ENCODE peak calls at places on chromosomes 3 and 15, in five cellular contexts. Z is AG04450, V is A549, E is ascending aorta, R is uterus. C is an unnamed sample.
A peak's percentile ranks its signal among the peaks of the same experiment; 100 is the strongest.

GRCh38 chr3:120438971-120439370 is 11.8 kb downstream of the FSTL1 start:
- DNase-seq in Z (peak; percentile 71), R (peak; percentile 44), E (peak; percentile 87), V (no peak), C (peak; percentile 95)

GRCh38 chr3:121995190-121996137 is 26.6 kb downstream of the ILDR1 start:
- DNase-seq in R (no peak), E (peak; percentile 69), Z (peak; percentile 11), V (peak; percentile 21), C (peak; percentile 77)

GRCh38 chr15:49135342-49135857 is 20.0 kb downstream of the COPS2 start:
- DNase-seq in V (no peak), E (no peak), Z (no peak), R (no peak), C (no peak)

GRCh38 chr3:174199696-174200095 is 659.4 kb upstream of the NAALADL2 start:
- DNase-seq in Z (no peak), R (no peak), V (no peak), E (no peak), C (no peak)

GRCh38 chr3:169390310-169390731 is 273.2 kb downstream of the MECOM start:
- DNase-seq in V (no peak), Z (no peak), R (no peak), E (no peak), C (no peak)

GRCh38 chr3:111691293-111691909 is 96.3 kb upstream of the ZBED2 start:
- DNase-seq in E (no peak), V (peak; percentile 40), Z (no peak), R (no peak), C (no peak)

GRCh38 chr15:45732544-45733130 is 97.8 kb downstream of the SQOR start:
- DNase-seq in R (no peak), Z (no peak), V (no peak), E (no peak), C (no peak)

GRCh38 chr3:99322551-99322950 is 315.8 kb upstream of the COL8A1 start:
- DNase-seq in V (no peak), R (no peak), Z (no peak), E (no peak), C (no peak)

GRCh38 chr15:90099868-90100854 is 2.1 kb downstream of the IDH2 start:
- DNase-seq in Z (no peak), E (peak; percentile 84), V (no peak), R (peak; percentile 44), C (no peak)

GRCh38 chr15:101371081-101371480 is 76.0 kb upstream of the SNRPA1 start:
- DNase-seq in V (no peak), E (no peak), Z (no peak), R (no peak), C (no peak)

GRCh38 chr15:80367661-80368060 is 36.5 kb upstream of the ARNT2 start:
- DNase-seq in Z (no peak), V (no peak), R (no peak), E (no peak), C (no peak)

GRCh38 chr3:186538779-186539178 is 5.4 kb downstream of the CRYGS start:
- DNase-seq in E (no peak), R (no peak), Z (no peak), V (no peak), C (no peak)

GRCh38 chr3:172313671-172314070 is 134.6 kb downstream of the GHSR start:
- DNase-seq in R (no peak), Z (no peak), V (no peak), E (no peak), C (no peak)

GRCh38 chr3:32309653-32310242 is 71.3 kb downstream of the CMTM8 start:
- DNase-seq in Z (no peak), E (no peak), R (no peak), V (no peak), C (no peak)

GRCh38 chr3:119778176-119778575 is 3.7 kb upstream of the NR1I2 start:
- DNase-seq in Z (no peak), R (no peak), E (no peak), V (no peak), C (no peak)

GRCh38 chr15:57316451-57316850 is 59.9 kb upstream of the CGNL1 start:
- DNase-seq in Z (no peak), R (no peak), E (no peak), V (no peak), C (no peak)

GRCh38 chr3:63886843-63887242 is 23.2 kb downstream of the ATXN7 start:
- DNase-seq in E (no peak), Z (no peak), R (no peak), V (no peak), C (no peak)

GRCh38 chr3:94394885-94395284 is 332.0 kb downstream of the NSUN3 start:
- DNase-seq in V (no peak), E (no peak), Z (no peak), R (no peak), C (no peak)

GRCh38 chr15:58684036-58684700 is 65.3 kb downstream of the ADAM10 start:
- DNase-seq in R (no peak), Z (no peak), V (no peak), E (no peak), C (no peak)

GRCh38 chr3:9866639-9867038 is 13.4 kb downstream of the CIDEC start:
- DNase-seq in V (no peak), E (peak; percentile 82), R (peak; percentile 92), Z (no peak), C (no peak)

GRCh38 chr3:126349071-126349470 is 8.1 kb downstream of the KLF15 start:
- DNase-seq in V (no peak), Z (no peak), E (peak; percentile 54), R (peak; percentile 12), C (no peak)

GRCh38 chr3:71111784-71112440 is 471.6 kb downstream of the FOXP1 start:
- DNase-seq in V (no peak), R (no peak), Z (no peak), E (no peak), C (peak; percentile 89)

GRCh38 chr15:73051402-73051810 is 857 bp upstream of the NEO1 start:
- DNase-seq in V (peak; percentile 38), Z (no peak), R (peak; percentile 44), E (peak; percentile 77), C (no peak)

GRCh38 chr3:184145120-184145524 is 10.0 kb downstream of the EIF2B5 start:
- DNase-seq in Z (no peak), E (no peak), R (peak; percentile 37), V (peak; percentile 53), C (peak; percentile 24)

GRCh38 chr15:76169013-76169412 is 109.2 kb downstream of the TMEM266 start:
- DNase-seq in V (no peak), E (no peak), R (no peak), Z (no peak), C (peak; percentile 40)

GRCh38 chr3:165283328-165283727 is 87.1 kb upstream of the SLITRK3 start:
- DNase-seq in Z (no peak), E (no peak), V (no peak), R (no peak), C (no peak)

GRCh38 chr3:16723994-16724393 is 118.8 kb upstream of the DAZL start:
- DNase-seq in E (no peak), V (no peak), R (no peak), Z (no peak), C (peak; percentile 62)

GRCh38 chr3:195774917-195775316 is 36.8 kb downstream of the MUC4 start:
- DNase-seq in V (peak; percentile 39), E (no peak), Z (no peak), R (no peak), C (peak; percentile 37)

GRCh38 chr3:36591959-36592358 is 172.4 kb downstream of the DCLK3 start:
- DNase-seq in Z (no peak), V (no peak), E (no peak), R (no peak), C (peak; percentile 28)

GRCh38 chr3:8954938-8955763 is 8.1 kb downstream of the RAD18 start:
- DNase-seq in R (no peak), E (no peak), V (no peak), Z (no peak), C (peak; percentile 80)

GRCh38 chr15:59567369-59567768 is 44.2 kb upstream of the GCNT3 start:
- DNase-seq in Z (no peak), V (no peak), E (no peak), R (no peak), C (no peak)

GRCh38 chr3:192091831-192092230 is 630.9 kb downstream of the PYDC2 start:
- DNase-seq in Z (no peak), E (no peak), V (no peak), R (no peak), C (no peak)

GRCh38 chr3:14803101-14803980 is 15.4 kb upstream of the FGD5 start:
- DNase-seq in V (peak; percentile 58), E (no peak), R (peak; percentile 41), Z (no peak), C (peak; percentile 5)

GRCh38 chr3:195195321-195196209 is 75.4 kb downstream of the XXYLT1 start:
- DNase-seq in R (peak; percentile 16), V (no peak), Z (no peak), E (no peak), C (no peak)

GRCh38 chr3:56987238-56987932 is 73.1 kb upstream of the SPATA12 start:
- DNase-seq in E (peak; percentile 52), Z (no peak), R (no peak), V (no peak), C (no peak)
- TF ChIP-seq CTCF in E (no peak), Z (peak; percentile 40), R (no peak), V (no peak), C (peak; percentile 73)

GRCh38 chr3:58054652-58055051 is 46.4 kb downstream of the FLNB start:
- DNase-seq in R (no peak), E (no peak), Z (no peak), V (no peak), C (no peak)
- H3K27ac ChIP-seq in R (peak overlapping the region; percentile 75), E (peak overlapping the region; percentile 72), Z (no peak overlapping the region), V (peak overlapping the region; percentile 81), C (no peak overlapping the region)

GRCh38 chr3:88573472-88573871 is 423.7 kb downstream of the C3orf38 start:
- DNase-seq in E (no peak), Z (no peak), R (no peak), V (no peak), C (no peak)
- TF ChIP-seq CTCF in E (no peak), Z (no peak), R (no peak), V (no peak), C (no peak)

GRCh38 chr3:134029734-134030381 is at the start of gene SLCO2A1:
- DNase-seq in R (peak; percentile 44), V (peak; percentile 12), E (no peak), Z (no peak), C (no peak)
- H3K27ac ChIP-seq in R (peak within 1 kb of the TSS; percentile 74), V (peak within 1 kb of the TSS; percentile 72), E (no peak within 1 kb of the TSS), Z (no peak within 1 kb of the TSS), C (no peak within 1 kb of the TSS)

GRCh38 chr3:85800676-85801075 is 841.9 kb downstream of the CADM2 start:
- DNase-seq in E (no peak), R (no peak), Z (no peak), V (no peak), C (no peak)

GRCh38 chr3:85796140-85796539 is 837.4 kb downstream of the CADM2 start:
- DNase-seq in Z (no peak), E (no peak), V (no peak), R (no peak), C (no peak)

DNA sequence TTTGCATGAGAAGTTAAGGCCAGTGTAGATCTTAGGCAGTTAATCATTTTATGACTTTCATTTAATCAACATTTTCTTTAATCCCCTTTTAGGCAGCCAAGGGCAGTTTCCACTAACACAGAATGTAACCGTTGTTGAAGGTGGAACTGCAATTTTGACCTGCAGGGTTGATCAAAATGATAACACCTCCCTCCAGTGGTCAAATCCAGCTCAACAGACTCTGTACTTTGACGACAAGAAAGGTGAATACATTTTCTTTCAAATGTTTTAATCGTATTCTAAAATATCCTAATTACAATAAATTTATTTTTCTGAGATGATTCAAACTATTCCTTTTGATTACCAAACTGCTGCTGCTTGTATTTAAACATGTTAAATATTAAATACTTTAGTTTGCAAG is 843.2 kb downstream of the CADM2 start:
- DNase-seq in R (no peak), V (peak; percentile 14), E (no peak), Z (no peak), C (no peak)
- TF ChIP-seq CTCF in R (no peak), V (peak; percentile 43), E (no peak), Z (no peak), C (peak; percentile 75)

GRCh38 chr3:7683431-7683830 is 818.2 kb upstream of the LMCD1 start:
- DNase-seq in R (no peak), V (no peak), E (no peak), Z (no peak), C (no peak)
- H3K27ac ChIP-seq in R (no peak overlapping the region), V (no peak overlapping the region), E (no peak overlapping the region), Z (no peak overlapping the region), C (no peak overlapping the region)